ENCODE peak calls at places on chromosomes 4 and X, in nine cellular contexts. One of them, this sample, is unnamed.

GRCh38 chr4:2796261-2797187 is 3.6 kb downstream of the SH3BP2 start:
- DNase-seq in AG09309: peak; percentile 31
- DNase-seq in GM23338: no peak
- DNase-seq in BJ: peak; percentile 37
- DNase-seq in foreskin keratinocyte: peak; percentile 83
- DNase-seq in left ventricle myocardium inferior: no peak
- DNase-seq in cardiac muscle cell: no peak
- DNase-seq in OCI-LY7: no peak
- DNase-seq in astrocyte of the cerebellum: no peak
- DNase-seq in this sample: no peak

GRCh38 chr4:7943211-7943610 is 3.5 kb upstream of the AFAP1 start:
- DNase-seq in astrocyte of the cerebellum: no peak
- DNase-seq in OCI-LY7: no peak
- DNase-seq in GM23338: no peak
- DNase-seq in AG09309: no peak
- DNase-seq in foreskin keratinocyte: no peak
- DNase-seq in cardiac muscle cell: no peak
- DNase-seq in left ventricle myocardium inferior: no peak
- DNase-seq in BJ: no peak
- DNase-seq in this sample: no peak

GRCh38 chr4:164802301-164802700 is 48.4 kb downstream of the SMIM31 start:
- DNase-seq in left ventricle myocardium inferior: no peak
- DNase-seq in foreskin keratinocyte: no peak
- DNase-seq in OCI-LY7: no peak
- DNase-seq in BJ: no peak
- DNase-seq in cardiac muscle cell: no peak
- DNase-seq in astrocyte of the cerebellum: no peak
- DNase-seq in GM23338: no peak
- DNase-seq in AG09309: no peak
- DNase-seq in this sample: no peak

GRCh38 chr4:152972821-152973613 is 36.9 kb downstream of the FHDC1 start:
- DNase-seq in GM23338: no peak
- DNase-seq in astrocyte of the cerebellum: peak; percentile 99
- DNase-seq in BJ: peak; percentile 86
- DNase-seq in AG09309: peak; percentile 94
- DNase-seq in left ventricle myocardium inferior: no peak
- DNase-seq in cardiac muscle cell: peak; percentile 89
- DNase-seq in foreskin keratinocyte: peak; percentile 84
- DNase-seq in OCI-LY7: no peak
- DNase-seq in this sample: no peak

GRCh38 chrX:6614516-6614915 is 79.6 kb upstream of the VCX3A start:
- DNase-seq in cardiac muscle cell: no peak
- DNase-seq in BJ: no peak
- DNase-seq in left ventricle myocardium inferior: no peak
- DNase-seq in astrocyte of the cerebellum: no peak
- DNase-seq in foreskin keratinocyte: no peak
- DNase-seq in GM23338: no peak
- DNase-seq in OCI-LY7: no peak
- DNase-seq in AG09309: no peak
- DNase-seq in this sample: no peak

GRCh38 chr4:23857353-23857752 is 32.5 kb downstream of the PPARGC1A start:
- DNase-seq in OCI-LY7: no peak
- DNase-seq in foreskin keratinocyte: peak; percentile 4
- DNase-seq in BJ: no peak
- DNase-seq in cardiac muscle cell: peak; percentile 56
- DNase-seq in AG09309: peak; percentile 7
- DNase-seq in GM23338: no peak
- DNase-seq in left ventricle myocardium inferior: no peak
- DNase-seq in astrocyte of the cerebellum: no peak
- DNase-seq in this sample: no peak

GRCh38 chr4:8558080-8558960 is 21.9 kb upstream of the GPR78 start:
- DNase-seq in cardiac muscle cell: peak; percentile 9
- DNase-seq in foreskin keratinocyte: no peak
- DNase-seq in left ventricle myocardium inferior: no peak
- DNase-seq in GM23338: no peak
- DNase-seq in OCI-LY7: no peak
- DNase-seq in BJ: no peak
- DNase-seq in AG09309: no peak
- DNase-seq in astrocyte of the cerebellum: no peak
- DNase-seq in this sample: no peak

GRCh38 chr4:72446353-72447055 is 122.5 kb downstream of the ADAMTS3 start:
- DNase-seq in foreskin keratinocyte: no peak
- DNase-seq in astrocyte of the cerebellum: no peak
- DNase-seq in GM23338: no peak
- DNase-seq in cardiac muscle cell: peak; percentile 13
- DNase-seq in left ventricle myocardium inferior: no peak
- DNase-seq in AG09309: no peak
- DNase-seq in OCI-LY7: no peak
- DNase-seq in BJ: no peak
- DNase-seq in this sample: no peak

GRCh38 chr4:10346023-10346422 is 111.2 kb downstream of the ZNF518B start:
- DNase-seq in astrocyte of the cerebellum: no peak
- DNase-seq in GM23338: no peak
- DNase-seq in BJ: peak; percentile 4
- DNase-seq in cardiac muscle cell: peak; percentile 52
- DNase-seq in OCI-LY7: no peak
- DNase-seq in AG09309: no peak
- DNase-seq in foreskin keratinocyte: peak; percentile 95
- DNase-seq in left ventricle myocardium inferior: no peak
- DNase-seq in this sample: no peak

GRCh38 chr4:150297861-150298474 is 219.7 kb downstream of the DCLK2 start:
- DNase-seq in OCI-LY7: peak; percentile 48
- DNase-seq in GM23338: peak; percentile 70
- DNase-seq in AG09309: no peak
- DNase-seq in BJ: no peak
- DNase-seq in astrocyte of the cerebellum: peak; percentile 70
- DNase-seq in left ventricle myocardium inferior: no peak
- DNase-seq in foreskin keratinocyte: peak; percentile 35
- DNase-seq in cardiac muscle cell: peak; percentile 80
- DNase-seq in this sample: peak; percentile 32

GRCh38 chr4:174365018-174365587 is 81.4 kb downstream of the CEP44 start:
- DNase-seq in OCI-LY7: peak; percentile 42
- DNase-seq in astrocyte of the cerebellum: peak; percentile 22
- DNase-seq in BJ: no peak
- DNase-seq in GM23338: peak; percentile 63
- DNase-seq in foreskin keratinocyte: no peak
- DNase-seq in AG09309: peak; percentile 20
- DNase-seq in left ventricle myocardium inferior: no peak
- DNase-seq in cardiac muscle cell: peak; percentile 68
- DNase-seq in this sample: no peak

GRCh38 chrX:108122748-108123147 is 31.2 kb downstream of the ATG4A start:
- DNase-seq in left ventricle myocardium inferior: no peak
- DNase-seq in BJ: peak; percentile 16
- DNase-seq in AG09309: peak; percentile 1
- DNase-seq in OCI-LY7: no peak
- DNase-seq in astrocyte of the cerebellum: peak; percentile 9
- DNase-seq in foreskin keratinocyte: peak; percentile 68
- DNase-seq in GM23338: no peak
- DNase-seq in cardiac muscle cell: peak; percentile 20
- DNase-seq in this sample: no peak

GRCh38 chrX:55161581-55161980 is 58.6 kb upstream of the PAGE5 start:
- DNase-seq in OCI-LY7: no peak
- DNase-seq in GM23338: peak; percentile 11
- DNase-seq in AG09309: no peak
- DNase-seq in foreskin keratinocyte: peak; percentile 35
- DNase-seq in cardiac muscle cell: peak; percentile 30
- DNase-seq in BJ: no peak
- DNase-seq in astrocyte of the cerebellum: no peak
- DNase-seq in left ventricle myocardium inferior: no peak
- DNase-seq in this sample: no peak

GRCh38 chr4:25174674-25175073 is 14.4 kb upstream of the SEPSECS start:
- DNase-seq in astrocyte of the cerebellum: no peak
- DNase-seq in left ventricle myocardium inferior: no peak
- DNase-seq in cardiac muscle cell: no peak
- DNase-seq in OCI-LY7: no peak
- DNase-seq in foreskin keratinocyte: peak; percentile 66
- DNase-seq in AG09309: no peak
- DNase-seq in GM23338: no peak
- DNase-seq in BJ: no peak
- DNase-seq in this sample: no peak

GRCh38 chr4:113762061-113762850 is 718 bp upstream of the CAMK2D start:
- DNase-seq in GM23338: peak; percentile 100
- DNase-seq in cardiac muscle cell: peak; percentile 100
- DNase-seq in foreskin keratinocyte: peak; percentile 99
- DNase-seq in BJ: peak; percentile 96
- DNase-seq in astrocyte of the cerebellum: peak; percentile 99
- DNase-seq in AG09309: peak; percentile 99
- DNase-seq in OCI-LY7: peak; percentile 100
- DNase-seq in left ventricle myocardium inferior: peak; percentile 99
- DNase-seq in this sample: peak; percentile 91
- TF ChIP-seq CTCF in GM23338: no peak
- TF ChIP-seq CTCF in cardiac muscle cell: no peak
- TF ChIP-seq CTCF in foreskin keratinocyte: peak; percentile 19
- TF ChIP-seq CTCF in BJ: peak; percentile 10
- TF ChIP-seq CTCF in astrocyte of the cerebellum: peak; percentile 6
- TF ChIP-seq CTCF in AG09309: no peak
- TF ChIP-seq CTCF in OCI-LY7: peak; percentile 24
- TF ChIP-seq CTCF in left ventricle myocardium inferior: no peak
- TF ChIP-seq CTCF in this sample: no peak

GRCh38 chr4:107740381-107740780 is 20.3 kb upstream of the PAPSS1 start:
- DNase-seq in AG09309: no peak
- DNase-seq in astrocyte of the cerebellum: no peak
- DNase-seq in cardiac muscle cell: peak; percentile 59
- DNase-seq in OCI-LY7: peak; percentile 37
- DNase-seq in GM23338: peak; percentile 28
- DNase-seq in foreskin keratinocyte: peak; percentile 45
- DNase-seq in left ventricle myocardium inferior: no peak
- DNase-seq in BJ: no peak
- DNase-seq in this sample: no peak
- TF ChIP-seq CTCF in AG09309: peak; percentile 47
- TF ChIP-seq CTCF in astrocyte of the cerebellum: peak; percentile 25
- TF ChIP-seq CTCF in cardiac muscle cell: peak; percentile 45
- TF ChIP-seq CTCF in OCI-LY7: peak; percentile 70
- TF ChIP-seq CTCF in GM23338: peak; percentile 49
- TF ChIP-seq CTCF in foreskin keratinocyte: peak; percentile 52
- TF ChIP-seq CTCF in left ventricle myocardium inferior: peak; percentile 34
- TF ChIP-seq CTCF in BJ: peak; percentile 41
- TF ChIP-seq CTCF in this sample: no peak

DNA sequence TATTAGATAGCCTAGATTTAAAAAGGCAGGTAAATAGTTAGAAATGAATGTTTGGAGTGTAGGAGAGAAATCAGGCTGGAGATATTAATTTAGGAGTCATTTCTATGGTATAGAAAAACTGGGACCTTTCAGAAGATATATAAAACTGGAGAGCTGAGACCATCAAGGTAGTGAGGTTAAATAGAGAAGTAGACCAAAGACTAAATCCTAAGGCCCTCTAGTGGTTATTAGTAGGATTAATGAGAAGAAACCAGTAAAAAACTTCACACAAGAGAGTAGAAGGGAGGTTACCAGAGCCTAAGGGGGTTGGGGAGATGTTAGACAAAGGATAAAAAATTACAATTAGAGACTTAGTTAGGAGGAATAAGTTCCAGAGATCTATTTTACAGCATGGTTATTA is 351.0 kb upstream of the SPANXN1 start:
- DNase-seq in GM23338: no peak
- DNase-seq in astrocyte of the cerebellum: no peak
- DNase-seq in cardiac muscle cell: no peak
- DNase-seq in left ventricle myocardium inferior: no peak
- DNase-seq in foreskin keratinocyte: peak; percentile 0
- DNase-seq in AG09309: no peak
- DNase-seq in OCI-LY7: no peak
- DNase-seq in BJ: no peak
- DNase-seq in this sample: no peak
- TF ChIP-seq CTCF in GM23338: no peak
- TF ChIP-seq CTCF in astrocyte of the cerebellum: no peak
- TF ChIP-seq CTCF in cardiac muscle cell: no peak
- TF ChIP-seq CTCF in left ventricle myocardium inferior: no peak
- TF ChIP-seq CTCF in foreskin keratinocyte: no peak
- TF ChIP-seq CTCF in AG09309: peak; percentile 36
- TF ChIP-seq CTCF in OCI-LY7: peak; percentile 58
- TF ChIP-seq CTCF in BJ: no peak
- TF ChIP-seq CTCF in this sample: no peak

GRCh38 chrX:9885150-9885549 is 82.0 kb upstream of the CLDN34 start:
- DNase-seq in left ventricle myocardium inferior: peak; percentile 44
- DNase-seq in OCI-LY7: peak; percentile 44
- DNase-seq in cardiac muscle cell: peak; percentile 77
- DNase-seq in astrocyte of the cerebellum: no peak
- DNase-seq in BJ: no peak
- DNase-seq in AG09309: no peak
- DNase-seq in foreskin keratinocyte: no peak
- DNase-seq in GM23338: peak; percentile 75
- DNase-seq in this sample: peak; percentile 75

GRCh38 chrX:9880912-9881311 is 86.2 kb upstream of the CLDN34 start:
- DNase-seq in left ventricle myocardium inferior: no peak
- DNase-seq in foreskin keratinocyte: no peak
- DNase-seq in OCI-LY7: no peak
- DNase-seq in AG09309: no peak
- DNase-seq in BJ: no peak
- DNase-seq in astrocyte of the cerebellum: no peak
- DNase-seq in cardiac muscle cell: no peak
- DNase-seq in GM23338: no peak
- DNase-seq in this sample: no peak

GRCh38 chrX:9880237-9880636 is 86.9 kb upstream of the CLDN34 start:
- DNase-seq in BJ: no peak
- DNase-seq in left ventricle myocardium inferior: no peak
- DNase-seq in AG09309: no peak
- DNase-seq in cardiac muscle cell: no peak
- DNase-seq in astrocyte of the cerebellum: no peak
- DNase-seq in foreskin keratinocyte: no peak
- DNase-seq in GM23338: no peak
- DNase-seq in OCI-LY7: no peak
- DNase-seq in this sample: no peak

GRCh38 chrX:9884031-9884779 is 83.0 kb upstream of the CLDN34 start:
- DNase-seq in cardiac muscle cell: no peak
- DNase-seq in foreskin keratinocyte: no peak
- DNase-seq in BJ: no peak
- DNase-seq in astrocyte of the cerebellum: no peak
- DNase-seq in GM23338: no peak
- DNase-seq in OCI-LY7: no peak
- DNase-seq in AG09309: no peak
- DNase-seq in left ventricle myocardium inferior: no peak
- DNase-seq in this sample: no peak

DNA sequence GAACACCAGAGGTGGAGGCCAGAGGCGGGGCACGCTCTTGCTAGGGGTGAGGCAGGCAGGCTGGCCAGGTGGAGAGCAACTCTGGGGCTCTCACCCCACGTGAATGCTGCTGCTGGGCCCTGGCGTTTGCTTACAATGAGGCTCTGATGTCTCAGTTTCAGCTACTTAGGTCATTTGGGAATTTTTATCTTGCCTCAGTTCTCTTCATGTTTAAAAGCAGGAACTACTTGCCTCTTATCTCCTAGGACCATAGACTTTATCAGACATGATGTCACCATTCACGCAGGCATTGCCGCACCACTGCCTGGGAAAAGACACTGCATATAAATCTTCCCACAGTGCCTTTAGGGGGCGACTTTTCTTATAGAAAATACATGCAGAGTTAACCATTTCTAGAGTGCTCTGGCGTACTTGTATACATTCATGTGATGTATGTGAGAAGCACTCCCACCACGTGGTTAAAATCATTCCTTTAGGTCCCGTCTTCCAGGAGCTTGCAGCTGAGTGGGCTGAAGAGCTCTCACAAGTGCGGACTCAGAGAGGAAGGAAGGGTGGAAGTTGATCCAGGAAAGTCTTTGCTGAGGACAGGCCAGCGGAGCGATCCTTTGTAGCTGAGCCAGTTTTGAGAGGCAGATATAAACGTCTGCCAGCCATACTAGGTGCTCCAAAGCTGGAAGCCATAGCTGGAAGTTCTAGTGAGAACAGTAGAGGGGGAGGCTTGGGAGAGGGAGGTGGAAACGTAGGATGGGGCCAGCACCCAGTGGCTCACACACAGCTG is 84.3 kb upstream of the CLDN34 start:
- DNase-seq in cardiac muscle cell: peak; percentile 80
- DNase-seq in GM23338: no peak
- DNase-seq in AG09309: no peak
- DNase-seq in foreskin keratinocyte: no peak
- DNase-seq in astrocyte of the cerebellum: no peak
- DNase-seq in BJ: no peak
- DNase-seq in OCI-LY7: peak; percentile 0
- DNase-seq in left ventricle myocardium inferior: no peak
- DNase-seq in this sample: no peak
- TF ChIP-seq CTCF in cardiac muscle cell: peak; percentile 26
- TF ChIP-seq CTCF in GM23338: peak; percentile 18
- TF ChIP-seq CTCF in AG09309: no peak
- TF ChIP-seq CTCF in foreskin keratinocyte: no peak
- TF ChIP-seq CTCF in astrocyte of the cerebellum: no peak
- TF ChIP-seq CTCF in BJ: no peak
- TF ChIP-seq CTCF in OCI-LY7: peak; percentile 40
- TF ChIP-seq CTCF in left ventricle myocardium inferior: no peak
- TF ChIP-seq CTCF in this sample: no peak